ENCODE peak calls at places on chromosomes 11 and 22, in four cellular contexts. I, Y, P and M are unnamed samples.

GRCh38 chr11:84012171-84012826 is 726.1 kb upstream of the CCDC90B start:
- DNase-seq in I (no peak), P (peak; percentile 69), Y (no peak), M (no peak)

GRCh38 chr11:111476961-111477360 is 35.2 kb downstream of the BTG4 start:
- DNase-seq in I (peak; percentile 11), Y (no peak), P (no peak), M (no peak)

GRCh38 chr11:66728760-66729385 is at the start of gene SPTBN2:
- DNase-seq in P (peak; percentile 16), I (no peak), Y (no peak), M (no peak)

GRCh38 chr22:37896181-37896592 is 9.9 kb upstream of the MICALL1 start:
- DNase-seq in I (no peak), Y (no peak), P (peak; percentile 71), M (peak; percentile 50)

GRCh38 chr11:3101921-3102640 is 44.9 kb upstream of the CARS1 start:
- DNase-seq in I (no peak), Y (no peak), P (no peak), M (no peak)

GRCh38 chr11:84714316-84714780 is 912.8 kb downstream of the DLG2 start:
- DNase-seq in P (peak; percentile 45), I (peak; percentile 18), Y (no peak), M (peak; percentile 41)

GRCh38 chr11:16292167-16292859 is 64.0 kb downstream of the SOX6 start:
- DNase-seq in Y (no peak), P (no peak), I (no peak), M (no peak)

GRCh38 chr11:118045191-118045590 is 31.7 kb upstream of the TMPRSS4 start:
- DNase-seq in Y (no peak), I (no peak), P (no peak), M (no peak)

GRCh38 chr11:78030429-78031325 is 7.6 kb upstream of the KCTD14 start:
- DNase-seq in P (peak; percentile 70), Y (no peak), I (peak; percentile 41), M (peak; percentile 89)

GRCh38 chr11:14202263-14203173 is 156.5 kb downstream of the RRAS2 start:
- DNase-seq in P (no peak), I (no peak), Y (no peak), M (no peak)

GRCh38 chr11:66880484-66881211 is 23.8 kb downstream of the LRFN4 start:
- DNase-seq in I (no peak), Y (no peak), P (peak; percentile 59), M (no peak)

GRCh38 chr11:19025799-19026406 is 34.6 kb downstream of the MRGPRX2 start:
- DNase-seq in Y (no peak), P (no peak), I (peak; percentile 4), M (peak; percentile 13)

GRCh38 chr11:40162901-40163300 is 1296.6 kb downstream of the LRRC4C start:
- DNase-seq in P (no peak), I (no peak), Y (no peak), M (no peak)

GRCh38 chr11:127345819-127346459 is 345.4 kb upstream of the KIRREL3 start:
- DNase-seq in Y (no peak), P (peak; percentile 20), I (peak; percentile 35), M (peak; percentile 37)

GRCh38 chr11:11229691-11230090 is 123.4 kb downstream of the CSNK2A3 start:
- DNase-seq in P (no peak), I (no peak), Y (no peak), M (no peak)

GRCh38 chr22:42855211-42855610 is 1.9 kb downstream of the ARFGAP3 start:
- DNase-seq in I (no peak), P (peak; percentile 27), Y (no peak), M (no peak)

GRCh38 chr11:134589155-134589554 is 177.1 kb upstream of the B3GAT1 start:
- DNase-seq in I (no peak), Y (no peak), P (no peak), M (no peak)
- H3K4me3 ChIP-seq in I (no peak overlapping the region), Y (no peak overlapping the region), P (no peak overlapping the region), M (no peak overlapping the region)

DNA sequence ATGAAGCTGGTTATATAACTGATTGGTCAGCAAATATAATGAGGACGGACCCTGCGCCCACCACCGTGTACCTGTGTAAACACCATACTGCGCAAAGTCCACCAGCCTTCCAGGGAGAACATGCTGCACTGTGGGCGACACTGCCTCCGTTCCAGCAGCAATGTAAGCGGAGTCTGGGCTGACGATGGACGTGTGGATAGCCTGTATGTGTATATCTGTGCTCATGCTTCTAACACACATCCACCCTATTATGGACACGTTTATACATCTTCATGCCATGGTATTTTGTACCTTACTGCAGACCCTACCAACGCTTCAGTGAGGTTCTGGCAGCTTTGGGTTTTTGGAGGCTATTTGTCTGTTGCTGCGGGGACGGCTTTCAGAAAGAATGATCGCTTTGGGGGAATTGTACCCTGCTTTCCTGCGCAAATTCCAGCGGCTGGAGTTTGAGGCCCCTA is 1.4 kb upstream of the USP18 start:
- DNase-seq in I (no peak), Y (no peak), P (no peak), M (no peak)
- H3K4me3 ChIP-seq in I (no peak overlapping the region), Y (no peak overlapping the region), P (no peak overlapping the region), M (no peak overlapping the region)

DNA sequence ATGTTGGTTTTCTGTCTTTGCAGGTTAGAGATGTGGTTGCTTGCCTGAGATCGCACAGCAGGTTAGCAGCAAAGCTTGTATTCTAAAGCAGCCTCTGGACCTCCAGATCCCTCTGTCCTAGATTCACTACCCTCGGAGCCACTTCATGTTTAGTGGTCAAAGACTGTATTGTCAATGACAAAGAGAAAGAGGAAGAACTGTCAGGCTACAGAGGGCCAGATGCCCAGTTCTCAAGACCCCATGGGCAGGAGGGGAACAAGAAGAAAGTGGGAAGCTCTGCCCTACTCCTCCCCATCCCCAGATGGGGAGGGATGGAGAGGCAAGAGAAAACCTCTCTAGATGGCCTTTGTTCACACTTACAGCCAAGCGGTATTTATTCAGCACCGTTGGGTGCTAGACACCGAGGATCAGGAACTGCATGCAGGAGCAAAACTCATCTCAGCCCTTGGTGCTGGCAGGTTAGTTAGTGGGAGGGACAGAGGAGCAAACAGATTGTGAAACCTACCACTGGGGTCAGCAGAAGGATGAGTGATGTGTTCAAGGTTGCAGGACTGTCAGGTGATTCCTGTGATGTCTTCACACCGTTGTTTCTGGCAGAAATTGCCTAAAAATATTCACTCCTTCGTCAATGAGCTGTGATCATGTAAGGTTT is 38.3 kb upstream of the PTPRJ start:
- DNase-seq in P (peak; percentile 36), Y (no peak), I (no peak), M (no peak)
- H3K4me3 ChIP-seq in P (no peak overlapping the region), Y (no peak overlapping the region), I (no peak overlapping the region), M (no peak overlapping the region)

GRCh38 chr22:41560095-41560487 is 719 bp upstream of the CSDC2 start:
- DNase-seq in P (no peak), Y (no peak), I (no peak), M (no peak)
- H3K4me3 ChIP-seq in P (no peak overlapping the region), Y (peak overlapping the region; percentile 76), I (peak overlapping the region; percentile 71), M (no peak overlapping the region)

DNA sequence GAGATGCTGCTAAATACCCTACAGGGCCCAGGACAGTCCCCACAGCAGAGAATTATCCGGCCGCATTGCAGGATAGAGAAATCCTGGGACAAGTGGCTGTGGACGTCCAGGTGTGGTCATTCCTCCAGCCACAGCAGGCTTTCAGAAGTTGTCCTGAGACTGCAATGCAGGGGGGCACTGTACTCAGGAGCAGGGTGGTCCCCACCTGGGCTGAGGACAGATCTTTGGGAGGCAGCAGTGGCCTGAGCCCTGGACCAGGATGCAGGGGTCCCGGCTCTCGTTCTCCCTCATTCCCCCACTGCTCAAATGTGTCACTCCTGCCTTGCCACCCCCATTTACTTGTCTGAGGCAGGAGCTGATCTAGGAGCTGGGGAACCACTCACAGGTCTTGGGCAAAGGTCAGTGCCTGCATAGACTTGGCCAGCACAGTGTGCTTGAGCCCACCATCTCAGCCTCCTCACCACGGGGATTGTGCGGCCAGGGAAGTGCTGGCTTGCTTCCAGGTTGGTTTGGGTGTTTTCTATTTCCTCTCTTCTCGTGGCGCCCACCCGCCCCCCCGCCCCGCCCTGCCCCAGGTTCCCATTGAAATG is 15.3 kb downstream of the LINC01488 start:
- DNase-seq in Y (no peak), I (no peak), P (no peak), M (no peak)
- H3K4me3 ChIP-seq in Y (no peak overlapping the region), I (no peak overlapping the region), P (no peak overlapping the region), M (no peak overlapping the region)

GRCh38 chr11:17350455-17351170 is 987 bp upstream of the NCR3LG1 start:
- DNase-seq in I (no peak), P (no peak), Y (no peak), M (no peak)
- H3K4me3 ChIP-seq in I (no peak overlapping the region), P (no peak overlapping the region), Y (peak overlapping the region; percentile 83), M (no peak overlapping the region)

DNA sequence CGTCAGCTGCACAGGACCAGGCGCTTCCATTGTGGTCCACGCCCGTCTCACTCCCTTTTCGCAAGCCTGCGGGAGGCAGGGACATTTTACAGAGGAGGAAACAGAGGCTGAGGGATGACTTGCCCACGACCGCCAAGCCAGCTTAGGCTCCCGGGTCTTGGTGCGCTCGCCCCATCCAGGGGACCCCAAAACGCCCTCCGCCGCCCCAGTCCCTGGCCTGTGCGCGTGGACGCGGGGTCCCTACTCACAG is 300 bp downstream of the WNT11 start:
- DNase-seq in I (no peak), P (no peak), Y (no peak), M (no peak)
- H3K4me3 ChIP-seq in I (peak overlapping the region; percentile 23), P (peak overlapping the region; percentile 36), Y (peak overlapping the region; percentile 72), M (peak overlapping the region; percentile 29)